ENCODE peak calls at places on chromosomes 2 and 18, in nine cellular contexts. B, Z, H, C, R, D, V, Q and P are unnamed samples.

GRCh38 chr2:212979046-212979612 is 172.3 kb downstream of the IKZF2 start:
- DNase-seq in B (no peak), Z (no peak), H (no peak), C (no peak), R (no peak), D (no peak), V (no peak), Q (no peak), P (no peak)

GRCh38 chr18:22309191-22309590 is 108.5 kb downstream of the CTAGE1 start:
- DNase-seq in B (no peak), Z (no peak), H (no peak), C (peak; percentile 88), R (no peak), D (no peak), V (no peak), Q (peak; percentile 84), P (no peak)

GRCh38 chr18:60552948-60553347 is 180.4 kb upstream of the MC4R start:
- DNase-seq in B (no peak), Z (no peak), H (no peak), C (no peak), R (no peak), D (no peak), V (no peak), Q (no peak), P (no peak)

GRCh38 chr18:45802814-45803492 is 22.5 kb upstream of the SIGLEC15 start:
- DNase-seq in B (no peak), Z (peak; percentile 11), H (no peak), C (peak; percentile 94), R (no peak), D (peak; percentile 54), V (no peak), Q (peak; percentile 99), P (no peak)

GRCh38 chr18:36662000-36662399 is 166.8 kb downstream of the TPGS2 start:
- DNase-seq in B (no peak), Z (no peak), H (no peak), C (peak; percentile 20), R (no peak), D (no peak), V (peak; percentile 25), Q (no peak), P (no peak)

GRCh38 chr2:192000196-192000990 is 153.5 kb upstream of the CAVIN2 start:
- DNase-seq in B (no peak), Z (no peak), H (no peak), C (no peak), R (no peak), D (no peak), V (no peak), Q (no peak), P (no peak)

GRCh38 chr2:71458413-71459083 is 5.2 kb downstream of the DYSF start:
- DNase-seq in B (peak; percentile 45), Z (no peak), H (no peak), C (peak; percentile 78), R (no peak), D (no peak), V (no peak), Q (peak; percentile 72), P (no peak)

GRCh38 chr2:187313831-187314230 is 134.2 kb downstream of the CALCRL start:
- DNase-seq in B (no peak), Z (no peak), H (no peak), C (no peak), R (no peak), D (no peak), V (no peak), Q (no peak), P (no peak)

GRCh38 chr2:25410370-25410769 is 68.6 kb upstream of the DNMT3A start:
- DNase-seq in B (no peak), Z (no peak), H (no peak), C (no peak), R (no peak), D (no peak), V (no peak), Q (no peak), P (peak; percentile 31)

GRCh38 chr2:12806535-12806934 is 89.8 kb downstream of the TRIB2 start:
- DNase-seq in B (no peak), Z (no peak), H (no peak), C (no peak), R (no peak), D (no peak), V (no peak), Q (no peak), P (no peak)

GRCh38 chr2:238129166-238130010 is 9.1 kb upstream of the KLHL30 start:
- DNase-seq in B (no peak), Z (no peak), H (no peak), C (no peak), R (no peak), D (no peak), V (peak; percentile 12), Q (no peak), P (no peak)

GRCh38 chr2:196555161-196555560 is 84.4 kb upstream of the CCDC150 start:
- DNase-seq in B (no peak), Z (no peak), H (no peak), C (no peak), R (no peak), D (no peak), V (no peak), Q (no peak), P (no peak)

GRCh38 chr2:95328386-95329125 is 31.4 kb downstream of the KCNIP3 start:
- DNase-seq in B (no peak), Z (no peak), H (no peak), C (peak; percentile 43), R (no peak), D (no peak), V (no peak), Q (peak; percentile 45), P (no peak)

GRCh38 chr2:206584323-206585116 is 57.8 kb upstream of the FAM237A start:
- DNase-seq in B (no peak), Z (no peak), H (no peak), C (no peak), R (no peak), D (no peak), V (no peak), Q (no peak), P (no peak)

GRCh38 chr2:73069041-73069854 is 2.3 kb downstream of the SFXN5 start:
- DNase-seq in B (no peak), Z (no peak), H (no peak), C (no peak), R (no peak), D (no peak), V (no peak), Q (peak; percentile 28), P (no peak)